ENCODE peak calls at places on chromosomes 1 and 21, in five cellular contexts. R is memory B cell, I is cardiac muscle cell, G is HT1080, M is NCI-H748 treated with DMSO at 0.1 percent for 48 hours. U is an unnamed sample.

GRCh38 chr1:202624781-202625108 is 85.5 kb downstream of the SYT2 start:
- DNase-seq in R (no peak), I (no peak), G (no peak), M (no peak), U (peak)

GRCh38 chr1:55062801-55063561 is 23.6 kb downstream of the PCSK9 start:
- DNase-seq in R (no peak), I (no peak), G (no peak), M (no peak), U (no peak)

GRCh38 chr1:201501144-201501543 is 5.8 kb downstream of the CSRP1 start:
- DNase-seq in R (no peak), I (peak), G (no peak), M (no peak), U (peak)

GRCh38 chr1:15008783-15009709 is 144.5 kb upstream of the TMEM51 start:
- DNase-seq in R (no peak), I (peak), G (peak), M (no peak), U (peak)

GRCh38 chr1:219121634-219122033 is 52.0 kb upstream of the LYPLAL1 start:
- DNase-seq in R (no peak), I (no peak), G (no peak), M (no peak), U (no peak)

GRCh38 chr1:208165659-208166058 is 78.5 kb downstream of the PLXNA2 start:
- DNase-seq in R (no peak), I (no peak), G (no peak), M (no peak), U (peak)

GRCh38 chr21:41677671-41678015 is 89.2 kb downstream of the RIPK4 start:
- DNase-seq in R (no peak), I (no peak), G (peak), M (peak), U (no peak)

GRCh38 chr1:202571719-202572339 is 138.4 kb downstream of the SYT2 start:
- DNase-seq in R (peak), I (peak), G (no peak), M (peak), U (peak)

GRCh38 chr1:56910441-56910985 is 55.3 kb downstream of the C8B start:
- DNase-seq in R (no peak), I (peak), G (no peak), M (no peak), U (no peak)

GRCh38 chr21:38716088-38716487 is 89.6 kb upstream of the ETS2 start:
- DNase-seq in R (no peak), I (no peak), G (no peak), M (no peak), U (no peak)

GRCh38 chr1:210232524-210233215 is at the start of gene SERTAD4:
- DNase-seq in R (no peak), I (peak), G (peak), M (peak), U (no peak)

GRCh38 chr1:246564839-246565750 is 966 bp downstream of the TFB2M start:
- DNase-seq in R (no peak), I (no peak), G (peak), M (no peak), U (no peak)

GRCh38 chr1:155514582-155515187 is 47.9 kb downstream of the ASH1L start:
- DNase-seq in R (no peak), I (peak), G (no peak), M (no peak), U (no peak)

GRCh38 chr21:33396966-33397365 is 6.2 kb upstream of the IFNGR2 start:
- DNase-seq in R (no peak), I (peak), G (peak), M (no peak), U (peak)

GRCh38 chr1:204207136-204207616 is 6.6 kb downstream of the GOLT1A start:
- DNase-seq in R (peak), I (peak), G (peak), M (no peak), U (no peak)

GRCh38 chr1:111369645-111370044 is 57.9 kb downstream of the OVGP1 start:
- DNase-seq in R (no peak), I (no peak), G (no peak), M (no peak), U (no peak)

GRCh38 chr1:68178821-68179490 is 53.4 kb downstream of the WLS start:
- DNase-seq in R (no peak), I (peak), G (peak), M (no peak), U (peak)

GRCh38 chr1:214588963-214589597 is 13.9 kb upstream of the CENPF start:
- DNase-seq in R (no peak), I (no peak), G (peak), M (no peak), U (peak)

GRCh38 chr1:89952021-89952995 is 42.6 kb upstream of the ZNF326 start:
- DNase-seq in R (no peak), I (peak), G (peak), M (no peak), U (peak)

GRCh38 chr1:44240802-44241671 is 27.8 kb downstream of the DMAP1 start:
- DNase-seq in R (no peak), I (no peak), G (no peak), M (no peak), U (no peak)

GRCh38 chr1:186829679-186830587 is 1.2 kb downstream of the PLA2G4A start:
- DNase-seq in R (no peak), I (no peak), G (no peak), M (no peak), U (no peak)

GRCh38 chr1:205709059-205709398 is 28.7 kb upstream of the SLC45A3 start:
- DNase-seq in R (no peak), I (peak), G (no peak), M (no peak), U (peak)

GRCh38 chr1:20552728-20553571 is 577 bp downstream of the FAM43B start:
- DNase-seq in R (no peak), I (peak), G (no peak), M (no peak), U (peak)

GRCh38 chr21:14120091-14120734 is 90.5 kb downstream of the LIPI start:
- DNase-seq in R (no peak), I (no peak), G (peak), M (no peak), U (peak)

GRCh38 chr1:46645815-46646214 is 22.3 kb downstream of the ATPAF1 start:
- DNase-seq in R (no peak), I (no peak), G (no peak), M (no peak), U (no peak)

GRCh38 chr1:89112871-89113613 is 12.9 kb downstream of the GBP2 start:
- DNase-seq in R (no peak), I (no peak), G (no peak), M (no peak), U (no peak)

GRCh38 chr21:41786521-41786987 is 19.7 kb upstream of the RIPK4 start:
- DNase-seq in R (no peak), I (no peak), G (peak), M (peak), U (peak)

GRCh38 chr1:201783067-201783466 is 45.9 kb upstream of the IPO9 start:
- DNase-seq in R (no peak), I (no peak), G (no peak), M (no peak), U (peak)

GRCh38 chr1:224894915-224895314 is 34.6 kb upstream of the DNAH14 start:
- DNase-seq in R (no peak), I (peak), G (peak), M (no peak), U (peak)

GRCh38 chr1:2412773-2413494 is 570 bp upstream of the PEX10 start:
- DNase-seq in R (peak), I (peak), G (peak), M (no peak), U (peak)

GRCh38 chr1:61743716-61744620 is 1.7 kb downstream of the PATJ start:
- DNase-seq in R (no peak), I (no peak), G (no peak), M (no peak), U (peak)

GRCh38 chr1:17419626-17420328 is 19.7 kb downstream of the RCC2 start:
- DNase-seq in R (peak), I (peak), G (peak), M (no peak), U (peak)

U was measured in IMR-90.